ENCODE peak calls at places on chromosomes 5 and 9, in seven cellular contexts. N is amniotic stem cell; H is NCI-H774; X is kidney tubule cell; S is NCI-H1105; K is sigmoid colon; M is stimulated activated CD4-positive, alpha-beta T cell treated with anti-CD3 and anti-CD28 coated beads, TNF-alpha, amount 100 ng/mL, for 24 hours. P is an unnamed sample.
A peak's percentile ranks its signal among the peaks of the same experiment; 100 is the strongest.

GRCh38 chr9:131545003-131545785 is at the start of gene PRRT1B:
- DNase-seq in N (no peak), H (peak; percentile 83), X (peak; percentile 88), S (no peak), K (no peak), M (no peak), P (no peak)

GRCh38 chr5:93460286-93460685 is 120.7 kb downstream of the NR2F1-AS1 start:
- DNase-seq in N (no peak), H (no peak), X (no peak), S (no peak), K (no peak), M (no peak), P (no peak)

GRCh38 chr9:78032599-78033457 is 1.2 kb upstream of the GNAQ start:
- DNase-seq in N (no peak), H (no peak), X (no peak), S (no peak), K (peak; percentile 71), M (no peak), P (no peak)

GRCh38 chr5:1793301-1793740 is 6.3 kb downstream of the MRPL36 start:
- DNase-seq in N (no peak), H (no peak), X (no peak), S (no peak), K (peak; percentile 14), M (peak; percentile 56), P (peak; percentile 52)

GRCh38 chr9:137358126-137358525 is 56.1 kb upstream of the NRARP start:
- DNase-seq in N (no peak), H (no peak), X (no peak), S (no peak), K (no peak), M (no peak), P (no peak)

GRCh38 chr5:1732238-1732880 is 67.3 kb downstream of the MRPL36 start:
- DNase-seq in N (no peak), H (no peak), X (no peak), S (no peak), K (no peak), M (no peak), P (peak; percentile 46)

GRCh38 chr5:17132444-17133083 is 84.9 kb upstream of the BASP1 start:
- DNase-seq in N (peak; percentile 11), H (peak; percentile 7), X (peak; percentile 35), S (no peak), K (no peak), M (no peak), P (no peak)

GRCh38 chr5:143683459-143683858 is 128.5 kb upstream of the HMHB1 start:
- DNase-seq in N (no peak), H (no peak), X (peak; percentile 15), S (no peak), K (no peak), M (no peak), P (no peak)

GRCh38 chr5:77560677-77561263 is 68.7 kb upstream of the WDR41 start:
- DNase-seq in N (peak; percentile 10), H (peak; percentile 42), X (peak; percentile 53), S (peak; percentile 30), K (no peak), M (no peak), P (no peak)

P was measured in islet precursor cell.